ENCODE peak calls at places on chromosomes 6 and 20, in six cellular contexts. D is fibroblast of the aortic adventitia; M is naive thymus-derived CD4-positive, alpha-beta T cell; S is cardiac septum; Y is activated naive CD4-positive, alpha-beta T cell treated with anti-CD3 and anti-CD28 coated beads for 36 hours; C is stromal cell of bone marrow. L is an unnamed sample.

GRCh38 chr6:3768502-3768901 is 17.0 kb upstream of the PXDC1 start:
- DNase-seq in M (no peak), C (no peak), S (no peak), Y (no peak), D (no peak), L (no peak)

GRCh38 chr20:36865861-36866149 is 10.1 kb upstream of the TLDC2 start:
- DNase-seq in C (no peak), S (no peak), Y (no peak), D (no peak), M (no peak), L (no peak)

GRCh38 chr20:16381444-16381843 is 191.8 kb downstream of the KIF16B start:
- DNase-seq in S (no peak), Y (no peak), C (no peak), D (no peak), M (no peak), L (no peak)

GRCh38 chr6:33320315-33321181 is 3.0 kb upstream of the ZBTB22 start:
- DNase-seq in M (no peak), Y (no peak), C (peak; percentile 77), D (peak; percentile 96), S (no peak), L (peak; percentile 95)

GRCh38 chr6:70210462-70210861 is 92.4 kb downstream of the COL9A1 start:
- DNase-seq in C (no peak), M (no peak), D (peak; percentile 2), Y (no peak), S (no peak), L (no peak)

GRCh38 chr20:10553326-10553984 is 118.3 kb downstream of the SLX4IP start:
- DNase-seq in C (peak; percentile 49), D (peak; percentile 88), Y (peak; percentile 74), S (no peak), M (no peak), L (peak; percentile 75)

GRCh38 chr6:41732601-41733348 is 2.6 kb downstream of the TFEB start:
- DNase-seq in C (no peak), S (no peak), Y (peak; percentile 74), M (peak; percentile 72), D (no peak), L (no peak)

GRCh38 chr6:44733868-44734267 is 346.4 kb downstream of the CDC5L start:
- DNase-seq in D (no peak), M (no peak), C (no peak), S (no peak), Y (no peak), L (peak; percentile 62)

GRCh38 chr6:157148391-157149323 is 174.7 kb downstream of the TMEM242 start:
- DNase-seq in S (peak; percentile 85), D (peak; percentile 90), C (peak; percentile 90), M (no peak), Y (no peak), L (no peak)

GRCh38 chr6:14037402-14038277 is 79.9 kb upstream of the CD83 start:
- DNase-seq in Y (no peak), M (no peak), C (peak; percentile 74), S (no peak), D (peak; percentile 75), L (no peak)

GRCh38 chr6:37669306-37669705 is 28.4 kb downstream of the MDGA1 start:
- DNase-seq in Y (no peak), D (no peak), S (no peak), C (no peak), M (no peak), L (no peak)

GRCh38 chr20:63519765-63520593 is 586 bp upstream of the PPDPF start:
- DNase-seq in M (peak; percentile 56), C (no peak), D (no peak), S (no peak), Y (peak; percentile 64), L (no peak)

GRCh38 chr6:149423946-149424440 is 23.9 kb downstream of the SUMO4 start:
- DNase-seq in S (no peak), C (no peak), M (no peak), D (no peak), Y (no peak), L (no peak)

GRCh38 chr6:105191351-105191750 is 11.5 kb upstream of the POPDC3 start:
- DNase-seq in C (no peak), Y (no peak), D (no peak), S (no peak), M (no peak), L (no peak)

GRCh38 chr6:169865346-169866139 is 114.1 kb downstream of the ERMARD start:
- DNase-seq in S (peak; percentile 54), D (no peak), M (no peak), C (no peak), Y (no peak), L (no peak)

GRCh38 chr6:30200551-30201281 is 12.5 kb downstream of the TRIM26 start:
- DNase-seq in M (no peak), Y (no peak), D (no peak), C (no peak), S (no peak), L (no peak)

L was measured in right atrium auricular region.